ENCODE peak calls at places on chromosomes 13 and 19, in four cellular contexts. One of them, this sample, is unnamed.

GRCh38 chr19:6697291-6697690 is 23.2 kb downstream of the C3 start:
- DNase-seq in cardiac muscle cell: no peak
- DNase-seq in heart right ventricle: no peak
- DNase-seq in CD4-positive, alpha-beta T cell: no peak
- DNase-seq in this sample: no peak

GRCh38 chr13:40356011-40356410 is 310.4 kb downstream of the FOXO1 start:
- DNase-seq in heart right ventricle: no peak
- DNase-seq in cardiac muscle cell: no peak
- DNase-seq in CD4-positive, alpha-beta T cell: no peak
- DNase-seq in this sample: no peak

GRCh38 chr19:43726736-43727592 is 11.1 kb downstream of the IRGC start:
- DNase-seq in CD4-positive, alpha-beta T cell: no peak
- DNase-seq in cardiac muscle cell: no peak
- DNase-seq in heart right ventricle: peak; percentile 59
- DNase-seq in this sample: no peak

GRCh38 chr13:46071590-46072249 is 19.2 kb upstream of the ZC3H13 start:
- DNase-seq in cardiac muscle cell: no peak
- DNase-seq in CD4-positive, alpha-beta T cell: no peak
- DNase-seq in heart right ventricle: no peak
- DNase-seq in this sample: no peak

GRCh38 chr13:83634601-83635000 is 247.7 kb downstream of the SLITRK1 start:
- DNase-seq in heart right ventricle: no peak
- DNase-seq in CD4-positive, alpha-beta T cell: no peak
- DNase-seq in cardiac muscle cell: no peak
- DNase-seq in this sample: no peak

GRCh38 chr13:50400930-50401553 is 385.8 kb downstream of the KCNRG start:
- DNase-seq in cardiac muscle cell: no peak
- DNase-seq in CD4-positive, alpha-beta T cell: no peak
- DNase-seq in heart right ventricle: no peak
- DNase-seq in this sample: no peak

GRCh38 chr19:3555653-3556422 is 1.5 kb downstream of the MFSD12 start:
- DNase-seq in cardiac muscle cell: no peak
- DNase-seq in CD4-positive, alpha-beta T cell: no peak
- DNase-seq in heart right ventricle: no peak
- DNase-seq in this sample: no peak

GRCh38 chr13:46523972-46524737 is 28.8 kb upstream of the LRCH1 start:
- DNase-seq in cardiac muscle cell: no peak
- DNase-seq in heart right ventricle: no peak
- DNase-seq in CD4-positive, alpha-beta T cell: no peak
- DNase-seq in this sample: no peak

GRCh38 chr13:30900952-30901749 is 4.9 kb upstream of the MEDAG start:
- DNase-seq in heart right ventricle: no peak
- DNase-seq in cardiac muscle cell: no peak
- DNase-seq in CD4-positive, alpha-beta T cell: no peak
- DNase-seq in this sample: no peak

GRCh38 chr19:35267818-35268545 is 780 bp upstream of the USF2 start:
- DNase-seq in cardiac muscle cell: peak; percentile 80
- DNase-seq in heart right ventricle: peak; percentile 72
- DNase-seq in CD4-positive, alpha-beta T cell: peak; percentile 79
- DNase-seq in this sample: peak; percentile 33

GRCh38 chr19:3606690-3607289 is at the start of gene TBXA2R:
- DNase-seq in heart right ventricle: peak; percentile 77
- DNase-seq in cardiac muscle cell: peak; percentile 28
- DNase-seq in CD4-positive, alpha-beta T cell: peak; percentile 59
- DNase-seq in this sample: no peak

GRCh38 chr19:34957830-34958751 is 5.9 kb downstream of the ZNF792 start:
- DNase-seq in cardiac muscle cell: no peak
- DNase-seq in CD4-positive, alpha-beta T cell: no peak
- DNase-seq in heart right ventricle: no peak
- DNase-seq in this sample: no peak

GRCh38 chr19:38057954-38058690 is 151.1 kb downstream of the SIPA1L3 start:
- DNase-seq in heart right ventricle: no peak
- DNase-seq in CD4-positive, alpha-beta T cell: no peak
- DNase-seq in cardiac muscle cell: no peak
- DNase-seq in this sample: no peak

GRCh38 chr19:18273566-18274302 is 518 bp downstream of the IQCN start:
- DNase-seq in heart right ventricle: no peak
- DNase-seq in CD4-positive, alpha-beta T cell: no peak
- DNase-seq in cardiac muscle cell: no peak
- DNase-seq in this sample: no peak

GRCh38 chr13:46374710-46375109 is 12.3 kb downstream of the RUBCNL start:
- DNase-seq in CD4-positive, alpha-beta T cell: no peak
- DNase-seq in cardiac muscle cell: no peak
- DNase-seq in heart right ventricle: no peak
- DNase-seq in this sample: no peak

GRCh38 chr13:27442797-27443196 is 7.6 kb downstream of the MTIF3 start:
- DNase-seq in heart right ventricle: no peak
- DNase-seq in cardiac muscle cell: no peak
- DNase-seq in CD4-positive, alpha-beta T cell: no peak
- DNase-seq in this sample: no peak

GRCh38 chr13:59111711-59112110 is 1052.0 kb downstream of the DIAPH3 start:
- DNase-seq in CD4-positive, alpha-beta T cell: no peak
- DNase-seq in heart right ventricle: no peak
- DNase-seq in cardiac muscle cell: no peak
- DNase-seq in this sample: no peak

GRCh38 chr19:2460245-2460644 is 3.5 kb upstream of the LMNB2 start:
- DNase-seq in heart right ventricle: no peak
- DNase-seq in CD4-positive, alpha-beta T cell: no peak
- DNase-seq in cardiac muscle cell: no peak
- DNase-seq in this sample: no peak

GRCh38 chr19:15631817-15632216 is 8.9 kb upstream of the CYP4F3 start:
- DNase-seq in cardiac muscle cell: no peak
- DNase-seq in CD4-positive, alpha-beta T cell: no peak
- DNase-seq in heart right ventricle: no peak
- DNase-seq in this sample: no peak

GRCh38 chr19:46984077-46985010 is 35.3 kb upstream of the NPAS1 start:
- DNase-seq in heart right ventricle: no peak
- DNase-seq in CD4-positive, alpha-beta T cell: no peak
- DNase-seq in cardiac muscle cell: peak; percentile 81
- DNase-seq in this sample: no peak

GRCh38 chr13:74771964-74772363 is 637.8 kb upstream of the KLF12 start:
- DNase-seq in cardiac muscle cell: no peak
- DNase-seq in heart right ventricle: no peak
- DNase-seq in CD4-positive, alpha-beta T cell: no peak
- DNase-seq in this sample: no peak

GRCh38 chr19:18939163-18939562 is 1.9 kb downstream of the HOMER3 start:
- DNase-seq in cardiac muscle cell: no peak
- DNase-seq in CD4-positive, alpha-beta T cell: no peak
- DNase-seq in heart right ventricle: no peak
- DNase-seq in this sample: no peak

GRCh38 chr19:10829967-10830366 is 6.0 kb downstream of the TMED1 start:
- DNase-seq in cardiac muscle cell: no peak
- DNase-seq in CD4-positive, alpha-beta T cell: no peak
- DNase-seq in heart right ventricle: no peak
- DNase-seq in this sample: no peak

GRCh38 chr19:43501661-43502418 is 2.7 kb downstream of the PHLDB3 start:
- DNase-seq in cardiac muscle cell: no peak
- DNase-seq in heart right ventricle: no peak
- DNase-seq in CD4-positive, alpha-beta T cell: no peak
- DNase-seq in this sample: peak; percentile 69

GRCh38 chr19:6793973-6794372 is 21.5 kb downstream of the VAV1 start:
- DNase-seq in CD4-positive, alpha-beta T cell: no peak
- DNase-seq in cardiac muscle cell: no peak
- DNase-seq in heart right ventricle: no peak
- DNase-seq in this sample: no peak

GRCh38 chr13:19959141-19959830 is 759 bp downstream of the ZMYM2 start:
- DNase-seq in heart right ventricle: peak; percentile 51
- DNase-seq in CD4-positive, alpha-beta T cell: peak; percentile 73
- DNase-seq in cardiac muscle cell: peak; percentile 65
- DNase-seq in this sample: peak; percentile 11

GRCh38 chr19:42176649-42176989 is 40.9 kb downstream of the DEDD2 start:
- DNase-seq in cardiac muscle cell: peak; percentile 67
- DNase-seq in CD4-positive, alpha-beta T cell: no peak
- DNase-seq in heart right ventricle: no peak
- DNase-seq in this sample: no peak

GRCh38 chr13:101059803-101060202 is 356.5 kb downstream of the NALCN start:
- DNase-seq in cardiac muscle cell: no peak
- DNase-seq in heart right ventricle: no peak
- DNase-seq in CD4-positive, alpha-beta T cell: no peak
- DNase-seq in this sample: no peak

GRCh38 chr19:40601061-40601973 is at the start of gene LTBP4:
- DNase-seq in CD4-positive, alpha-beta T cell: no peak
- DNase-seq in heart right ventricle: peak; percentile 75
- DNase-seq in cardiac muscle cell: peak; percentile 70
- DNase-seq in this sample: no peak

GRCh38 chr19:17402982-17403855 is 2.2 kb downstream of the BST2 start:
- DNase-seq in heart right ventricle: no peak
- DNase-seq in CD4-positive, alpha-beta T cell: peak; percentile 67
- DNase-seq in cardiac muscle cell: peak; percentile 75
- DNase-seq in this sample: no peak

GRCh38 chr19:38389101-38389925 is 816 bp downstream of the SPRED3 start:
- DNase-seq in cardiac muscle cell: peak; percentile 41
- DNase-seq in heart right ventricle: no peak
- DNase-seq in CD4-positive, alpha-beta T cell: no peak
- DNase-seq in this sample: peak; percentile 40

GRCh38 chr19:15675560-15675959 is 2.7 kb downstream of the CYP4F12 start:
- DNase-seq in heart right ventricle: no peak
- DNase-seq in cardiac muscle cell: no peak
- DNase-seq in CD4-positive, alpha-beta T cell: no peak
- DNase-seq in this sample: no peak

GRCh38 chr13:68846663-68847062 is 1261.0 kb upstream of the ATXN8OS start:
- DNase-seq in cardiac muscle cell: no peak
- DNase-seq in heart right ventricle: no peak
- DNase-seq in CD4-positive, alpha-beta T cell: no peak
- DNase-seq in this sample: no peak

GRCh38 chr13:44519642-44520041 is 56.5 kb downstream of the TSC22D1 start:
- DNase-seq in CD4-positive, alpha-beta T cell: no peak
- DNase-seq in cardiac muscle cell: no peak
- DNase-seq in heart right ventricle: no peak
- DNase-seq in this sample: no peak

DNA sequence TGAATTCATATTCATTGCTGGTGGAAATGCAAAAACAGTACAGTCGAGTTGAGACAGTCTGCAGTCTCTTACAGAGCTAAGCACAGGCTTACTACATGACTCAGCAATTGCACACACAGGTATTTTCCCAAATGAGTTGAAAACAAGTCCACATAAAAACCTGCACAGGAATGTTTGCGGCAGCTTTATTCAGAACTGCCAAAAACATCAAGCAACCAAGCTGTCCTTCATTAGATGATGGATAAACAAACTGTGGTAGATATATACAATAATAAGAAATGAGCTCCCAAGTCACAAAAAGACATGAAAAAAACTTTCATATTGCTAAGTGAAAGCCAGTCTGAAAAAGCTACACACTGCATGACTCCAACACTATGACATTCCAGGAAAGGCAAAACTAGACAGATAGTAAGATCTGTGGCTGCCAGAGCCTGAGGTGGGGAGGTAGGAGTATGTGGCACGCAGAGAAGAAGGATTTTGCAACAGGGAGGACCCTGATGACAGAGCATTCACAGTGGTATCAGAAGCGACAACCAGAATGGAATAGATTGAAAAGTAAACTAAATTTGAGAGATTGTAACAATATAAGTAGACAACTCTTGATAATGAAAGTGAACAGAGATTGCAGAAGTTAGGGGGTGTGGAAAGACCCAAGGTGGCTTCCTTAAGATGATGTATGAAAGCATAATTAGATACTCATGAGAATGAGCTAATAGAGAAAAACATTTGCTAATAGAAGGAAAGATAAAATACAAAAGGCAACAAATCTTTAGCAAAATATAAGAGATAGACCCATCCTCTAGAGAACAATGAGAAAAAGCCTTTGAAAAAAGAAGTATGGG is 52.7 kb downstream of the TSC22D1 start:
- DNase-seq in cardiac muscle cell: peak; percentile 13
- DNase-seq in heart right ventricle: no peak
- DNase-seq in CD4-positive, alpha-beta T cell: no peak
- DNase-seq in this sample: no peak
- H3K27ac ChIP-seq in cardiac muscle cell: peak overlapping the region; percentile 27
- H3K27ac ChIP-seq in heart right ventricle: no peak overlapping the region
- H3K27ac ChIP-seq in CD4-positive, alpha-beta T cell: no peak overlapping the region
- H3K27ac ChIP-seq in this sample: no peak overlapping the region

GRCh38 chr19:1234041-1234669 is 3.6 kb downstream of the CBARP start:
- DNase-seq in heart right ventricle: no peak
- DNase-seq in cardiac muscle cell: no peak
- DNase-seq in CD4-positive, alpha-beta T cell: no peak
- DNase-seq in this sample: no peak
- H3K27ac ChIP-seq in heart right ventricle: no peak overlapping the region
- H3K27ac ChIP-seq in cardiac muscle cell: peak overlapping the region; percentile 81
- H3K27ac ChIP-seq in CD4-positive, alpha-beta T cell: no peak overlapping the region
- H3K27ac ChIP-seq in this sample: no peak overlapping the region

GRCh38 chr13:110652231-110652730 is 36.9 kb downstream of the NAXD start:
- DNase-seq in cardiac muscle cell: no peak
- DNase-seq in CD4-positive, alpha-beta T cell: no peak
- DNase-seq in heart right ventricle: no peak
- DNase-seq in this sample: no peak
- H3K27ac ChIP-seq in cardiac muscle cell: no peak overlapping the region
- H3K27ac ChIP-seq in CD4-positive, alpha-beta T cell: no peak overlapping the region
- H3K27ac ChIP-seq in heart right ventricle: no peak overlapping the region
- H3K27ac ChIP-seq in this sample: no peak overlapping the region

GRCh38 chr13:33918199-33918932 is 100.4 kb downstream of the RFC3 start:
- DNase-seq in cardiac muscle cell: peak; percentile 64
- DNase-seq in CD4-positive, alpha-beta T cell: no peak
- DNase-seq in heart right ventricle: no peak
- DNase-seq in this sample: no peak
- H3K27ac ChIP-seq in cardiac muscle cell: peak overlapping the region; percentile 20
- H3K27ac ChIP-seq in CD4-positive, alpha-beta T cell: no peak overlapping the region
- H3K27ac ChIP-seq in heart right ventricle: no peak overlapping the region
- H3K27ac ChIP-seq in this sample: no peak overlapping the region

GRCh38 chr19:1266818-1267440 is 2.2 kb upstream of the CIRBP start:
- DNase-seq in heart right ventricle: peak; percentile 72
- DNase-seq in CD4-positive, alpha-beta T cell: peak; percentile 76
- DNase-seq in cardiac muscle cell: peak; percentile 77
- DNase-seq in this sample: no peak

GRCh38 chr19:1264801-1265610 is 4.1 kb upstream of the CIRBP start:
- DNase-seq in heart right ventricle: peak; percentile 77
- DNase-seq in CD4-positive, alpha-beta T cell: no peak
- DNase-seq in cardiac muscle cell: peak; percentile 64
- DNase-seq in this sample: no peak

GRCh38 chr19:1267441-1268391 is 1.4 kb upstream of the CIRBP start:
- DNase-seq in cardiac muscle cell: no peak
- DNase-seq in heart right ventricle: peak; percentile 32
- DNase-seq in CD4-positive, alpha-beta T cell: no peak
- DNase-seq in this sample: no peak

GRCh38 chr19:1266116-1266817 is 2.9 kb upstream of the CIRBP start:
- DNase-seq in heart right ventricle: peak; percentile 90
- DNase-seq in cardiac muscle cell: peak; percentile 88
- DNase-seq in CD4-positive, alpha-beta T cell: peak; percentile 85
- DNase-seq in this sample: peak; percentile 68

DNA sequence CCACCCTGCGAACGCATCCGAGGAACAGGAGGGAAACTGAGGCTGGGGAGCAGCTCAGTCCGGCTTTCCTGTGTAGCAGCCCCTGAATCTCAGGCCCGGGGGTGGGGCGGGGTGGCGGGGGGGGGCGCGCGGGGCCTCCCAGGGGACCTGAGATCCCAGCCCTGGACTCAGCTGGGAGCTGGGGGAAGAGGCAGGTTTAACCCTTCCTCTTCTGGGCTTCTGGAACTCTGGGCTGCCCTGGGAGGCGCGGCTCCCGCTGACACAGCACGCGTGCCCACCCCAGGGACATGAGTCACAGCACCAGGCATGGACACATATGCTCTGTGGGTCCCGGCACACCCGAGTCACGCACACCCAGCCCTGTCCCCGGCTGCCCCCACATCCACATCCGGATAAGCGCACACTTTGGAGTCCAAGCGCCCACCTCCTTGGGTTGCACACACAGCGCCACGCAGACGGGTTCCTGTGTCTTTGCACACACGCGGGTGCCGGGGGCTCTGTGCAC is 3.5 kb upstream of the CIRBP start:
- DNase-seq in cardiac muscle cell: no peak
- DNase-seq in CD4-positive, alpha-beta T cell: no peak
- DNase-seq in heart right ventricle: peak; percentile 63
- DNase-seq in this sample: no peak
- H3K27ac ChIP-seq in cardiac muscle cell: peak overlapping the region; percentile 69
- H3K27ac ChIP-seq in CD4-positive, alpha-beta T cell: no peak overlapping the region
- H3K27ac ChIP-seq in heart right ventricle: peak overlapping the region; percentile 100
- H3K27ac ChIP-seq in this sample: peak overlapping the region; percentile 73

This sample was measured in caudate nucleus.